ENCODE peak calls at places on chromosomes 12 and 14, in ten cellular contexts. One of them, this sample, is unnamed.

GRCh38 chr12:116693259-116694227 is 44.3 kb downstream of the SPRING1 start:
- DNase-seq in cardiac fibroblast: no peak
- DNase-seq in effector CD4-positive, alpha-beta T cell: no peak
- DNase-seq in activated CD8-positive, alpha-beta T cell treated with anti-CD3 and anti-CD28 coated beads for 36 hours: no peak
- DNase-seq in left ventricle myocardium inferior: no peak
- DNase-seq in NCI-H510A: peak
- DNase-seq in IMR-90: no peak
- DNase-seq in stimulated activated CD8-positive, alpha-beta memory T cell treated with anti-CD3 and anti-CD28 coated beads, Interleukin-12 subunit alpha, Interleukin-12 subunit beta, amount 100 ng/mL, for 4 hours: no peak
- DNase-seq in HS-27A: no peak
- DNase-seq in amygdala: no peak
- DNase-seq in this sample: no peak

GRCh38 chr14:99737451-99737951 is 53.4 kb downstream of the CYP46A1 start:
- DNase-seq in IMR-90: no peak
- DNase-seq in amygdala: no peak
- DNase-seq in stimulated activated CD8-positive, alpha-beta memory T cell treated with anti-CD3 and anti-CD28 coated beads, Interleukin-12 subunit alpha, Interleukin-12 subunit beta, amount 100 ng/mL, for 4 hours: no peak
- DNase-seq in effector CD4-positive, alpha-beta T cell: no peak
- DNase-seq in activated CD8-positive, alpha-beta T cell treated with anti-CD3 and anti-CD28 coated beads for 36 hours: no peak
- DNase-seq in HS-27A: no peak
- DNase-seq in left ventricle myocardium inferior: peak
- DNase-seq in NCI-H510A: no peak
- DNase-seq in cardiac fibroblast: no peak
- DNase-seq in this sample: no peak

GRCh38 chr14:50062438-50063039 is 53.8 kb downstream of the VCPKMT start:
- DNase-seq in effector CD4-positive, alpha-beta T cell: peak
- DNase-seq in IMR-90: peak
- DNase-seq in cardiac fibroblast: peak
- DNase-seq in NCI-H510A: no peak
- DNase-seq in left ventricle myocardium inferior: no peak
- DNase-seq in amygdala: no peak
- DNase-seq in stimulated activated CD8-positive, alpha-beta memory T cell treated with anti-CD3 and anti-CD28 coated beads, Interleukin-12 subunit alpha, Interleukin-12 subunit beta, amount 100 ng/mL, for 4 hours: peak
- DNase-seq in activated CD8-positive, alpha-beta T cell treated with anti-CD3 and anti-CD28 coated beads for 36 hours: peak
- DNase-seq in HS-27A: no peak
- DNase-seq in this sample: peak

GRCh38 chr14:92787554-92787953 is 6.6 kb upstream of the GOLGA5 start:
- DNase-seq in IMR-90: no peak
- DNase-seq in effector CD4-positive, alpha-beta T cell: no peak
- DNase-seq in left ventricle myocardium inferior: no peak
- DNase-seq in NCI-H510A: no peak
- DNase-seq in stimulated activated CD8-positive, alpha-beta memory T cell treated with anti-CD3 and anti-CD28 coated beads, Interleukin-12 subunit alpha, Interleukin-12 subunit beta, amount 100 ng/mL, for 4 hours: no peak
- DNase-seq in cardiac fibroblast: no peak
- DNase-seq in activated CD8-positive, alpha-beta T cell treated with anti-CD3 and anti-CD28 coated beads for 36 hours: no peak
- DNase-seq in HS-27A: no peak
- DNase-seq in amygdala: no peak
- DNase-seq in this sample: no peak

GRCh38 chr12:1844223-1844622 is 23.9 kb downstream of the LRTM2 start:
- DNase-seq in effector CD4-positive, alpha-beta T cell: no peak
- DNase-seq in HS-27A: no peak
- DNase-seq in amygdala: no peak
- DNase-seq in cardiac fibroblast: no peak
- DNase-seq in IMR-90: no peak
- DNase-seq in stimulated activated CD8-positive, alpha-beta memory T cell treated with anti-CD3 and anti-CD28 coated beads, Interleukin-12 subunit alpha, Interleukin-12 subunit beta, amount 100 ng/mL, for 4 hours: no peak
- DNase-seq in activated CD8-positive, alpha-beta T cell treated with anti-CD3 and anti-CD28 coated beads for 36 hours: no peak
- DNase-seq in NCI-H510A: no peak
- DNase-seq in left ventricle myocardium inferior: no peak
- DNase-seq in this sample: no peak

GRCh38 chr14:72495668-72496067 is 398.2 kb downstream of the DPF3 start:
- DNase-seq in cardiac fibroblast: peak
- DNase-seq in NCI-H510A: no peak
- DNase-seq in activated CD8-positive, alpha-beta T cell treated with anti-CD3 and anti-CD28 coated beads for 36 hours: no peak
- DNase-seq in HS-27A: no peak
- DNase-seq in IMR-90: peak
- DNase-seq in effector CD4-positive, alpha-beta T cell: no peak
- DNase-seq in stimulated activated CD8-positive, alpha-beta memory T cell treated with anti-CD3 and anti-CD28 coated beads, Interleukin-12 subunit alpha, Interleukin-12 subunit beta, amount 100 ng/mL, for 4 hours: no peak
- DNase-seq in amygdala: no peak
- DNase-seq in left ventricle myocardium inferior: no peak
- DNase-seq in this sample: peak

GRCh38 chr12:5428332-5429221 is 3.3 kb upstream of the NTF3 start:
- DNase-seq in NCI-H510A: no peak
- DNase-seq in HS-27A: peak
- DNase-seq in left ventricle myocardium inferior: no peak
- DNase-seq in IMR-90: peak
- DNase-seq in stimulated activated CD8-positive, alpha-beta memory T cell treated with anti-CD3 and anti-CD28 coated beads, Interleukin-12 subunit alpha, Interleukin-12 subunit beta, amount 100 ng/mL, for 4 hours: no peak
- DNase-seq in activated CD8-positive, alpha-beta T cell treated with anti-CD3 and anti-CD28 coated beads for 36 hours: no peak
- DNase-seq in amygdala: no peak
- DNase-seq in effector CD4-positive, alpha-beta T cell: no peak
- DNase-seq in cardiac fibroblast: peak
- DNase-seq in this sample: peak

GRCh38 chr12:132458441-132459225 is 31.3 kb upstream of the FBRSL1 start:
- DNase-seq in HS-27A: no peak
- DNase-seq in left ventricle myocardium inferior: no peak
- DNase-seq in IMR-90: no peak
- DNase-seq in NCI-H510A: no peak
- DNase-seq in activated CD8-positive, alpha-beta T cell treated with anti-CD3 and anti-CD28 coated beads for 36 hours: no peak
- DNase-seq in amygdala: no peak
- DNase-seq in stimulated activated CD8-positive, alpha-beta memory T cell treated with anti-CD3 and anti-CD28 coated beads, Interleukin-12 subunit alpha, Interleukin-12 subunit beta, amount 100 ng/mL, for 4 hours: no peak
- DNase-seq in cardiac fibroblast: no peak
- DNase-seq in effector CD4-positive, alpha-beta T cell: no peak
- DNase-seq in this sample: no peak

GRCh38 chr14:78029471-78030372 is 140.5 kb upstream of the NRXN3 start:
- DNase-seq in stimulated activated CD8-positive, alpha-beta memory T cell treated with anti-CD3 and anti-CD28 coated beads, Interleukin-12 subunit alpha, Interleukin-12 subunit beta, amount 100 ng/mL, for 4 hours: no peak
- DNase-seq in NCI-H510A: no peak
- DNase-seq in effector CD4-positive, alpha-beta T cell: no peak
- DNase-seq in left ventricle myocardium inferior: no peak
- DNase-seq in activated CD8-positive, alpha-beta T cell treated with anti-CD3 and anti-CD28 coated beads for 36 hours: no peak
- DNase-seq in IMR-90: no peak
- DNase-seq in HS-27A: no peak
- DNase-seq in cardiac fibroblast: no peak
- DNase-seq in amygdala: no peak
- DNase-seq in this sample: peak

GRCh38 chr14:69895109-69895508 is 15.9 kb downstream of the SMOC1 start:
- DNase-seq in amygdala: no peak
- DNase-seq in IMR-90: no peak
- DNase-seq in stimulated activated CD8-positive, alpha-beta memory T cell treated with anti-CD3 and anti-CD28 coated beads, Interleukin-12 subunit alpha, Interleukin-12 subunit beta, amount 100 ng/mL, for 4 hours: no peak
- DNase-seq in activated CD8-positive, alpha-beta T cell treated with anti-CD3 and anti-CD28 coated beads for 36 hours: no peak
- DNase-seq in HS-27A: no peak
- DNase-seq in NCI-H510A: no peak
- DNase-seq in effector CD4-positive, alpha-beta T cell: no peak
- DNase-seq in left ventricle myocardium inferior: no peak
- DNase-seq in cardiac fibroblast: no peak
- DNase-seq in this sample: no peak

GRCh38 chr12:70338531-70338930 is 27.6 kb upstream of the KCNMB4 start:
- DNase-seq in amygdala: no peak
- DNase-seq in IMR-90: peak
- DNase-seq in effector CD4-positive, alpha-beta T cell: no peak
- DNase-seq in cardiac fibroblast: no peak
- DNase-seq in stimulated activated CD8-positive, alpha-beta memory T cell treated with anti-CD3 and anti-CD28 coated beads, Interleukin-12 subunit alpha, Interleukin-12 subunit beta, amount 100 ng/mL, for 4 hours: no peak
- DNase-seq in activated CD8-positive, alpha-beta T cell treated with anti-CD3 and anti-CD28 coated beads for 36 hours: no peak
- DNase-seq in NCI-H510A: no peak
- DNase-seq in left ventricle myocardium inferior: no peak
- DNase-seq in HS-27A: no peak
- DNase-seq in this sample: peak

GRCh38 chr14:74514471-74514932 is 20.9 kb downstream of the ISCA2 start:
- DNase-seq in activated CD8-positive, alpha-beta T cell treated with anti-CD3 and anti-CD28 coated beads for 36 hours: no peak
- DNase-seq in effector CD4-positive, alpha-beta T cell: no peak
- DNase-seq in left ventricle myocardium inferior: no peak
- DNase-seq in IMR-90: peak
- DNase-seq in NCI-H510A: no peak
- DNase-seq in HS-27A: no peak
- DNase-seq in amygdala: no peak
- DNase-seq in cardiac fibroblast: peak
- DNase-seq in stimulated activated CD8-positive, alpha-beta memory T cell treated with anti-CD3 and anti-CD28 coated beads, Interleukin-12 subunit alpha, Interleukin-12 subunit beta, amount 100 ng/mL, for 4 hours: no peak
- DNase-seq in this sample: peak

GRCh38 chr14:44589180-44589579 is 82.1 kb upstream of the FSCB start:
- DNase-seq in HS-27A: no peak
- DNase-seq in stimulated activated CD8-positive, alpha-beta memory T cell treated with anti-CD3 and anti-CD28 coated beads, Interleukin-12 subunit alpha, Interleukin-12 subunit beta, amount 100 ng/mL, for 4 hours: no peak
- DNase-seq in NCI-H510A: no peak
- DNase-seq in activated CD8-positive, alpha-beta T cell treated with anti-CD3 and anti-CD28 coated beads for 36 hours: no peak
- DNase-seq in cardiac fibroblast: no peak
- DNase-seq in left ventricle myocardium inferior: no peak
- DNase-seq in IMR-90: no peak
- DNase-seq in effector CD4-positive, alpha-beta T cell: no peak
- DNase-seq in amygdala: no peak
- DNase-seq in this sample: no peak

GRCh38 chr12:47862157-47862556 is 42.5 kb upstream of the HDAC7 start:
- DNase-seq in amygdala: no peak
- DNase-seq in NCI-H510A: no peak
- DNase-seq in activated CD8-positive, alpha-beta T cell treated with anti-CD3 and anti-CD28 coated beads for 36 hours: no peak
- DNase-seq in effector CD4-positive, alpha-beta T cell: no peak
- DNase-seq in HS-27A: no peak
- DNase-seq in left ventricle myocardium inferior: no peak
- DNase-seq in cardiac fibroblast: no peak
- DNase-seq in IMR-90: no peak
- DNase-seq in stimulated activated CD8-positive, alpha-beta memory T cell treated with anti-CD3 and anti-CD28 coated beads, Interleukin-12 subunit alpha, Interleukin-12 subunit beta, amount 100 ng/mL, for 4 hours: no peak
- DNase-seq in this sample: no peak

GRCh38 chr12:7091660-7092228 is 501 bp downstream of the C1R start:
- DNase-seq in stimulated activated CD8-positive, alpha-beta memory T cell treated with anti-CD3 and anti-CD28 coated beads, Interleukin-12 subunit alpha, Interleukin-12 subunit beta, amount 100 ng/mL, for 4 hours: no peak
- DNase-seq in cardiac fibroblast: peak
- DNase-seq in effector CD4-positive, alpha-beta T cell: no peak
- DNase-seq in activated CD8-positive, alpha-beta T cell treated with anti-CD3 and anti-CD28 coated beads for 36 hours: no peak
- DNase-seq in left ventricle myocardium inferior: peak
- DNase-seq in IMR-90: no peak
- DNase-seq in HS-27A: no peak
- DNase-seq in NCI-H510A: no peak
- DNase-seq in amygdala: no peak
- DNase-seq in this sample: no peak

GRCh38 chr14:37707716-37708115 is 112.3 kb downstream of the TTC6 start:
- DNase-seq in HS-27A: no peak
- DNase-seq in effector CD4-positive, alpha-beta T cell: no peak
- DNase-seq in left ventricle myocardium inferior: no peak
- DNase-seq in NCI-H510A: no peak
- DNase-seq in stimulated activated CD8-positive, alpha-beta memory T cell treated with anti-CD3 and anti-CD28 coated beads, Interleukin-12 subunit alpha, Interleukin-12 subunit beta, amount 100 ng/mL, for 4 hours: no peak
- DNase-seq in IMR-90: peak
- DNase-seq in amygdala: no peak
- DNase-seq in activated CD8-positive, alpha-beta T cell treated with anti-CD3 and anti-CD28 coated beads for 36 hours: no peak
- DNase-seq in cardiac fibroblast: no peak
- DNase-seq in this sample: no peak

GRCh38 chr12:42590324-42590934 is 883 bp upstream of the PRICKLE1 start:
- DNase-seq in HS-27A: no peak
- DNase-seq in amygdala: no peak
- DNase-seq in activated CD8-positive, alpha-beta T cell treated with anti-CD3 and anti-CD28 coated beads for 36 hours: peak
- DNase-seq in stimulated activated CD8-positive, alpha-beta memory T cell treated with anti-CD3 and anti-CD28 coated beads, Interleukin-12 subunit alpha, Interleukin-12 subunit beta, amount 100 ng/mL, for 4 hours: no peak
- DNase-seq in effector CD4-positive, alpha-beta T cell: no peak
- DNase-seq in left ventricle myocardium inferior: peak
- DNase-seq in NCI-H510A: no peak
- DNase-seq in IMR-90: no peak
- DNase-seq in cardiac fibroblast: no peak
- DNase-seq in this sample: no peak

GRCh38 chr12:55726911-55727310 is 1.9 kb downstream of the CD63 start:
- DNase-seq in HS-27A: no peak
- DNase-seq in cardiac fibroblast: no peak
- DNase-seq in IMR-90: no peak
- DNase-seq in effector CD4-positive, alpha-beta T cell: no peak
- DNase-seq in stimulated activated CD8-positive, alpha-beta memory T cell treated with anti-CD3 and anti-CD28 coated beads, Interleukin-12 subunit alpha, Interleukin-12 subunit beta, amount 100 ng/mL, for 4 hours: no peak
- DNase-seq in left ventricle myocardium inferior: no peak
- DNase-seq in amygdala: no peak
- DNase-seq in activated CD8-positive, alpha-beta T cell treated with anti-CD3 and anti-CD28 coated beads for 36 hours: no peak
- DNase-seq in NCI-H510A: no peak
- DNase-seq in this sample: no peak

GRCh38 chr12:114165921-114166320 is 199.8 kb upstream of the RBM19 start:
- DNase-seq in cardiac fibroblast: peak
- DNase-seq in HS-27A: no peak
- DNase-seq in effector CD4-positive, alpha-beta T cell: no peak
- DNase-seq in amygdala: no peak
- DNase-seq in stimulated activated CD8-positive, alpha-beta memory T cell treated with anti-CD3 and anti-CD28 coated beads, Interleukin-12 subunit alpha, Interleukin-12 subunit beta, amount 100 ng/mL, for 4 hours: no peak
- DNase-seq in IMR-90: no peak
- DNase-seq in left ventricle myocardium inferior: no peak
- DNase-seq in NCI-H510A: no peak
- DNase-seq in activated CD8-positive, alpha-beta T cell treated with anti-CD3 and anti-CD28 coated beads for 36 hours: no peak
- DNase-seq in this sample: no peak

GRCh38 chr12:16347391-16348298 is at the start of gene MGST1:
- DNase-seq in IMR-90: peak
- DNase-seq in activated CD8-positive, alpha-beta T cell treated with anti-CD3 and anti-CD28 coated beads for 36 hours: no peak
- DNase-seq in cardiac fibroblast: peak
- DNase-seq in stimulated activated CD8-positive, alpha-beta memory T cell treated with anti-CD3 and anti-CD28 coated beads, Interleukin-12 subunit alpha, Interleukin-12 subunit beta, amount 100 ng/mL, for 4 hours: no peak
- DNase-seq in HS-27A: peak
- DNase-seq in NCI-H510A: peak
- DNase-seq in amygdala: no peak
- DNase-seq in left ventricle myocardium inferior: peak
- DNase-seq in effector CD4-positive, alpha-beta T cell: no peak
- DNase-seq in this sample: peak

GRCh38 chr14:98122527-98122926 is 1149.5 kb downstream of the BCL11B start:
- DNase-seq in stimulated activated CD8-positive, alpha-beta memory T cell treated with anti-CD3 and anti-CD28 coated beads, Interleukin-12 subunit alpha, Interleukin-12 subunit beta, amount 100 ng/mL, for 4 hours: no peak
- DNase-seq in amygdala: no peak
- DNase-seq in IMR-90: no peak
- DNase-seq in effector CD4-positive, alpha-beta T cell: no peak
- DNase-seq in HS-27A: no peak
- DNase-seq in NCI-H510A: no peak
- DNase-seq in activated CD8-positive, alpha-beta T cell treated with anti-CD3 and anti-CD28 coated beads for 36 hours: peak
- DNase-seq in cardiac fibroblast: no peak
- DNase-seq in left ventricle myocardium inferior: no peak
- DNase-seq in this sample: no peak

This sample was measured in choroid plexus epithelial cell.